ENCODE peak calls at places on chromosomes 11 and 22, in nine cellular contexts. V is SK-N-SH, H is endothelial cell of umbilical vein, F is mammary epithelial cell, W is PC-3, B is fibroblast of lung, C is HepG2, R is HCT116, T is IMR-90. D is an unnamed sample.

GRCh38 chr11:38304926-38305325 is 1706.9 kb upstream of the RAG2 start:
- DNase-seq in V (no peak), H (no peak), F (no peak), W (no peak), B (no peak), C (no peak), R (no peak), T (no peak), D (no peak)

GRCh38 chr11:88068848-88069554 is 106.2 kb downstream of the RAB38 start:
- DNase-seq in V (no peak), H (no peak), F (no peak), W (no peak), B (no peak), C (no peak), R (no peak), T (no peak), D (no peak)

GRCh38 chr22:43188829-43189545 is 2.1 kb upstream of the TTLL12 start:
- DNase-seq in V (no peak), H (no peak), F (no peak), W (no peak), B (no peak), C (peak; percentile 47), R (no peak), T (no peak), D (no peak)

GRCh38 chr11:77672276-77672675 is 34.7 kb upstream of the CLNS1A start:
- DNase-seq in V (no peak), H (no peak), F (peak; percentile 38), W (peak; percentile 85), B (peak; percentile 95), C (no peak), R (no peak), T (peak; percentile 99), D (peak; percentile 84)

GRCh38 chr11:113177596-113178115 is 136.7 kb upstream of the TTC12 start:
- DNase-seq in V (no peak), H (no peak), F (no peak), W (no peak), B (peak; percentile 25), C (no peak), R (no peak), T (no peak), D (no peak)

GRCh38 chr22:44741929-44742328 is 10.4 kb upstream of the ARHGAP8 start:
- DNase-seq in V (peak; percentile 5), H (no peak), F (no peak), W (no peak), B (no peak), C (no peak), R (no peak), T (no peak), D (no peak)

GRCh38 chr11:117663826-117664225 is 133.2 kb downstream of the DSCAML1 start:
- DNase-seq in V (no peak), H (no peak), F (no peak), W (no peak), B (no peak), C (no peak), R (no peak), T (no peak), D (no peak)

GRCh38 chr11:124756033-124756752 is 4.1 kb upstream of the VSIG2 start:
- DNase-seq in V (peak; percentile 7), H (no peak), F (no peak), W (no peak), B (no peak), C (no peak), R (no peak), T (no peak), D (no peak)

GRCh38 chr11:24298126-24298525 is 198.7 kb upstream of the LUZP2 start:
- DNase-seq in V (no peak), H (no peak), F (no peak), W (no peak), B (no peak), C (no peak), R (no peak), T (peak; percentile 9), D (peak; percentile 42)

GRCh38 chr11:70251583-70252285 is 18.8 kb upstream of the PPFIA1 start:
- DNase-seq in V (no peak), H (no peak), F (peak; percentile 51), W (no peak), B (peak; percentile 79), C (no peak), R (no peak), T (no peak), D (no peak)

DNA sequence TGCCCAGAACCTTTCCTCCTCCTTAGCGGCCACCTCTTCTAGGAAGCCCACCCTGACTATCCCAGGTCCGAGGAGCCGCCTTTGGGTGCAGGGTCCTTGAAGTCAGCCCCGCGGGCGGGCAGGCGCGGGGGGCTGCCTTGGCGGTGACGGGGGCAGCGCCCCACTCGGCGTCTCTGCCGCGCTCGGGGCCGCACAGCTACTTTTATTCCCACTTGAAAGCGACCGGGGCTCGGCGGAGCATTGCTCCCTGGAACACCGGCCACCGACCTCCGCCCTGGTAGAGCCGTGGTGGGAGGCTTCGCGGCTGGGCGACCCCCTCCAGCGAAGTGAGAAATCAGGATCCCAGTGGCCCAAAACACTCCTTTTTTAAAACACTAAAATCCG is 823 bp upstream of the MAPK11 start:
- DNase-seq in V (no peak), H (no peak), F (no peak), W (no peak), B (no peak), C (no peak), R (no peak), T (no peak), D (no peak)
- H3K4me1 ChIP-seq in V (peaks cover 23% of the 10 kb centered on the region), H (peaks cover 12% of the 10 kb centered on the region), F (peaks cover 29% of the 10 kb centered on the region), W (peaks cover 11% of the 10 kb centered on the region), B (peaks cover 10% of the 10 kb centered on the region), C (peaks cover 39% of the 10 kb centered on the region), R (peaks cover 27% of the 10 kb centered on the region), T (peaks cover 13% of the 10 kb centered on the region), D (peaks cover 28% of the 10 kb centered on the region)

GRCh38 chr11:32136654-32137053 is 45.8 kb downstream of the RCN1 start:
- DNase-seq in V (no peak), H (no peak), F (no peak), W (no peak), B (no peak), C (no peak), R (no peak), T (no peak), D (no peak)
- H3K9ac ChIP-seq in V (peak overlapping the region; percentile 3), H (no peak overlapping the region), F (no peak overlapping the region), W (no peak overlapping the region), B (no peak overlapping the region), C (no peak overlapping the region), R (no peak overlapping the region), T (no peak overlapping the region), D (no peak overlapping the region)

GRCh38 chr11:18765554-18765953 is 26.0 kb downstream of the PTPN5 start:
- DNase-seq in V (no peak), H (no peak), F (peak; percentile 26), W (no peak), B (no peak), C (no peak), R (no peak), T (peak; percentile 14), D (no peak)
- H3K4me3 ChIP-seq in V (no peak overlapping the region), H (no peak overlapping the region), F (no peak overlapping the region), W (no peak overlapping the region), B (no peak overlapping the region), C (no peak overlapping the region), R (no peak overlapping the region), T (no peak overlapping the region), D (no peak overlapping the region)

GRCh38 chr22:22888509-22889353 is 1.1 kb downstream of the IGLL5 start:
- DNase-seq in V (no peak), H (no peak), F (no peak), W (no peak), B (no peak), C (no peak), R (no peak), T (no peak), D (no peak)
- H3K4me1 ChIP-seq in V (no peaks in the 10 kb centered on the region), H (no peaks in the 10 kb centered on the region), F (no peaks in the 10 kb centered on the region), W (no peaks in the 10 kb centered on the region), B (no peaks in the 10 kb centered on the region), C (no peaks in the 10 kb centered on the region), R (no peaks in the 10 kb centered on the region), T (no peaks in the 10 kb centered on the region), D (no peaks in the 10 kb centered on the region)

GRCh38 chr11:45788887-45789286 is 16.1 kb upstream of the SLC35C1 start:
- DNase-seq in V (no peak), H (no peak), F (no peak), W (no peak), B (no peak), C (no peak), R (no peak), T (no peak), D (no peak)

GRCh38 chr11:45795379-45795778 is 9.6 kb upstream of the SLC35C1 start:
- DNase-seq in V (no peak), H (no peak), F (no peak), W (no peak), B (no peak), C (no peak), R (no peak), T (no peak), D (no peak)

GRCh38 chr11:45796461-45796861 is 8.5 kb upstream of the SLC35C1 start:
- DNase-seq in V (no peak), H (no peak), F (no peak), W (no peak), B (no peak), C (no peak), R (no peak), T (no peak), D (no peak)

GRCh38 chr11:45794169-45794568 is 10.8 kb upstream of the SLC35C1 start:
- DNase-seq in V (no peak), H (no peak), F (no peak), W (no peak), B (no peak), C (no peak), R (no peak), T (no peak), D (no peak)

GRCh38 chr11:45791524-45791923 is 13.4 kb upstream of the SLC35C1 start:
- DNase-seq in V (no peak), H (no peak), F (no peak), W (no peak), B (no peak), C (peak; percentile 22), R (no peak), T (no peak), D (no peak)
- H3K9ac ChIP-seq in V (no peak overlapping the region), H (no peak overlapping the region), F (no peak overlapping the region), W (no peak overlapping the region), B (no peak overlapping the region), C (no peak overlapping the region), R (no peak overlapping the region), T (no peak overlapping the region), D (no peak overlapping the region)

D was measured in adipocyte.